ENCODE peak calls at places on chromosomes 4 and X, in four cellular contexts. One of them, this sample, is unnamed.

GRCh38 chrX:23334536-23334870 is at the start of gene PTCHD1:
- DNase-seq in NCI-H1092: no peak
- DNase-seq in neural crest cell: no peak
- DNase-seq in substantia nigra: no peak
- DNase-seq in this sample: no peak

GRCh38 chrX:94831364-94831763 is 1157.4 kb downstream of the FAM133A start:
- DNase-seq in NCI-H1092: no peak
- DNase-seq in substantia nigra: no peak
- DNase-seq in neural crest cell: no peak
- DNase-seq in this sample: no peak

GRCh38 chrX:57929373-57929772 is 19.1 kb upstream of the ZXDA start:
- DNase-seq in neural crest cell: no peak
- DNase-seq in substantia nigra: no peak
- DNase-seq in NCI-H1092: no peak
- DNase-seq in this sample: no peak

GRCh38 chr4:128315756-128316520 is 28.3 kb upstream of the PGRMC2 start:
- DNase-seq in neural crest cell: no peak
- DNase-seq in substantia nigra: no peak
- DNase-seq in NCI-H1092: no peak
- DNase-seq in this sample: no peak

GRCh38 chrX:1212532-1212931 is at the start of gene CRLF2:
- DNase-seq in substantia nigra: no peak
- DNase-seq in neural crest cell: no peak
- DNase-seq in NCI-H1092: no peak
- DNase-seq in this sample: no peak

GRCh38 chrX:147183161-147183560 is 368.6 kb upstream of the CXorf51A start:
- DNase-seq in NCI-H1092: no peak
- DNase-seq in substantia nigra: no peak
- DNase-seq in neural crest cell: no peak
- DNase-seq in this sample: no peak

GRCh38 chr4:142248946-142249345 is 597.2 kb downstream of the INPP4B start:
- DNase-seq in neural crest cell: no peak
- DNase-seq in substantia nigra: no peak
- DNase-seq in NCI-H1092: no peak
- DNase-seq in this sample: no peak

GRCh38 chr4:52751349-52751911 is at the start of gene ERVMER34-1:
- DNase-seq in neural crest cell: peak; percentile 40
- DNase-seq in NCI-H1092: peak; percentile 9
- DNase-seq in substantia nigra: no peak
- DNase-seq in this sample: peak; percentile 38

GRCh38 chrX:123860983-123861382 is 1.1 kb downstream of the XIAP start:
- DNase-seq in NCI-H1092: peak; percentile 0
- DNase-seq in substantia nigra: no peak
- DNase-seq in neural crest cell: no peak
- DNase-seq in this sample: no peak

GRCh38 chr4:104532677-104533076 is 38.0 kb upstream of the CXXC4 start:
- DNase-seq in neural crest cell: no peak
- DNase-seq in substantia nigra: no peak
- DNase-seq in NCI-H1092: no peak
- DNase-seq in this sample: no peak

GRCh38 chrX:55546956-55547355 is 57.3 kb upstream of the USP51 start:
- DNase-seq in neural crest cell: no peak
- DNase-seq in NCI-H1092: no peak
- DNase-seq in substantia nigra: no peak
- DNase-seq in this sample: no peak

GRCh38 chr4:7299051-7299907 is 106.9 kb downstream of the SORCS2 start:
- DNase-seq in neural crest cell: no peak
- DNase-seq in substantia nigra: no peak
- DNase-seq in NCI-H1092: no peak
- DNase-seq in this sample: no peak

GRCh38 chr4:11773798-11774197 is 345.1 kb upstream of the HS3ST1 start:
- DNase-seq in NCI-H1092: no peak
- DNase-seq in neural crest cell: no peak
- DNase-seq in substantia nigra: no peak
- DNase-seq in this sample: no peak

GRCh38 chr4:78136109-78137081 is 79.3 kb downstream of the FRAS1 start:
- DNase-seq in neural crest cell: no peak
- DNase-seq in substantia nigra: no peak
- DNase-seq in NCI-H1092: no peak
- DNase-seq in this sample: no peak

GRCh38 chrX:45322382-45322781 is 121.7 kb upstream of the DIPK2B start:
- DNase-seq in NCI-H1092: no peak
- DNase-seq in neural crest cell: no peak
- DNase-seq in substantia nigra: peak; percentile 0
- DNase-seq in this sample: peak; percentile 2

GRCh38 chr4:8538703-8539567 is 41.3 kb upstream of the GPR78 start:
- DNase-seq in substantia nigra: no peak
- DNase-seq in neural crest cell: no peak
- DNase-seq in NCI-H1092: no peak
- DNase-seq in this sample: no peak

GRCh38 chr4:24067781-24068193 is 177.9 kb upstream of the PPARGC1A start:
- DNase-seq in NCI-H1092: no peak
- DNase-seq in neural crest cell: no peak
- DNase-seq in substantia nigra: peak; percentile 8
- DNase-seq in this sample: no peak

GRCh38 chr4:146407669-146408084 is 114.1 kb downstream of the SLC10A7 start:
- DNase-seq in neural crest cell: no peak
- DNase-seq in NCI-H1092: no peak
- DNase-seq in substantia nigra: no peak
- DNase-seq in this sample: peak; percentile 66

GRCh38 chr4:114384629-114385028 is 214.0 kb upstream of the UGT8 start:
- DNase-seq in NCI-H1092: peak; percentile 22
- DNase-seq in substantia nigra: no peak
- DNase-seq in neural crest cell: no peak
- DNase-seq in this sample: peak; percentile 25

GRCh38 chr4:145047151-145047550 is 50.8 kb downstream of the ANAPC10 start:
- DNase-seq in neural crest cell: no peak
- DNase-seq in substantia nigra: no peak
- DNase-seq in NCI-H1092: no peak
- DNase-seq in this sample: no peak

GRCh38 chr4:2843909-2844584 is 403 bp downstream of the ADD1 start:
- DNase-seq in neural crest cell: peak; percentile 43
- DNase-seq in NCI-H1092: no peak
- DNase-seq in substantia nigra: no peak
- DNase-seq in this sample: no peak

GRCh38 chr4:90960840-90961239 is 833.6 kb downstream of the CCSER1 start:
- DNase-seq in NCI-H1092: no peak
- DNase-seq in neural crest cell: no peak
- DNase-seq in substantia nigra: no peak
- DNase-seq in this sample: no peak

GRCh38 chr4:109276482-109277095 is 25.9 kb downstream of the COL25A1 start:
- DNase-seq in substantia nigra: no peak
- DNase-seq in neural crest cell: no peak
- DNase-seq in NCI-H1092: no peak
- DNase-seq in this sample: no peak

GRCh38 chrX:25941087-25941486 is 197.1 kb upstream of the MAGEB18 start:
- DNase-seq in neural crest cell: no peak
- DNase-seq in NCI-H1092: no peak
- DNase-seq in substantia nigra: no peak
- DNase-seq in this sample: no peak

GRCh38 chr4:139651282-139652194 is 14.1 kb upstream of the MGST2 start:
- DNase-seq in substantia nigra: peak; percentile 69
- DNase-seq in neural crest cell: peak; percentile 79
- DNase-seq in NCI-H1092: peak; percentile 54
- DNase-seq in this sample: peak; percentile 91

GRCh38 chrX:118872102-118872566 is 48.5 kb downstream of the ZCCHC12 start:
- DNase-seq in neural crest cell: no peak
- DNase-seq in substantia nigra: peak; percentile 1
- DNase-seq in NCI-H1092: no peak
- DNase-seq in this sample: no peak

GRCh38 chrX:23373129-23373804 is 38.6 kb downstream of the PTCHD1 start:
- DNase-seq in neural crest cell: no peak
- DNase-seq in NCI-H1092: no peak
- DNase-seq in substantia nigra: no peak
- DNase-seq in this sample: no peak

GRCh38 chr4:52014903-52015302 is 5.3 kb downstream of the LRRC66 start:
- DNase-seq in neural crest cell: no peak
- DNase-seq in substantia nigra: no peak
- DNase-seq in NCI-H1092: no peak
- DNase-seq in this sample: no peak

This sample was measured in K562.